ENCODE peak calls at places on chromosome 11, in ten cellular contexts. O is K562, H is body of pancreas, X is heart left ventricle, E is fibroblast of pulmonary artery, M is fibroblast of mammary gland, T is AG04450, J is cardiac muscle cell, U is mucosa of descending colon, Y is colonic mucosa. N is an unnamed sample.
A peak's percentile ranks its signal among the peaks of the same experiment; 100 is the strongest.

GRCh38 chr11:128405693-128406364 is 181.5 kb downstream of the ETS1 start:
- DNase-seq in M (no peak), X (no peak), J (peak; percentile 42), O (no peak), T (no peak), E (peak; percentile 22), H (no peak), Y (no peak), U (no peak), N (no peak)

GRCh38 chr11:37108436-37109204 is 510.6 kb upstream of the RAG2 start:
- DNase-seq in O (no peak), T (no peak), Y (no peak), U (no peak), X (no peak), M (no peak), H (no peak), E (peak; percentile 81), J (peak; percentile 71), N (no peak)

GRCh38 chr11:789951-790350 is at the start of gene CEND1:
- DNase-seq in Y (no peak), M (peak; percentile 48), U (no peak), H (no peak), O (peak; percentile 89), T (no peak), X (no peak), E (peak; percentile 49), J (peak; percentile 54), N (no peak)

GRCh38 chr11:70544067-70544773 is 145.9 kb downstream of the CTTN start:
- DNase-seq in O (no peak), T (no peak), X (no peak), E (no peak), Y (no peak), H (no peak), J (no peak), M (no peak), U (no peak), N (no peak)

GRCh38 chr11:93570759-93571413 is 27.7 kb upstream of the SMCO4 start:
- DNase-seq in J (peak; percentile 50), M (peak; percentile 75), X (peak; percentile 30), E (peak; percentile 43), T (no peak), O (no peak), Y (peak; percentile 65), H (peak; percentile 85), U (no peak), N (peak; percentile 24)

GRCh38 chr11:34819740-34820482 is 96.3 kb downstream of the APIP start:
- DNase-seq in Y (no peak), T (no peak), J (peak; percentile 22), M (no peak), E (no peak), U (no peak), H (no peak), X (no peak), O (no peak), N (no peak)

GRCh38 chr11:116890193-116890592 is 52.8 kb upstream of the APOA1 start:
- DNase-seq in U (no peak), J (no peak), X (no peak), H (no peak), T (no peak), E (peak; percentile 27), O (no peak), Y (no peak), M (no peak), N (no peak)

GRCh38 chr11:126039485-126040271 is 23.0 kb downstream of the CDON start:
- DNase-seq in O (no peak), X (no peak), M (peak; percentile 45), U (no peak), E (no peak), T (no peak), J (no peak), H (no peak), Y (no peak), N (no peak)

DNA sequence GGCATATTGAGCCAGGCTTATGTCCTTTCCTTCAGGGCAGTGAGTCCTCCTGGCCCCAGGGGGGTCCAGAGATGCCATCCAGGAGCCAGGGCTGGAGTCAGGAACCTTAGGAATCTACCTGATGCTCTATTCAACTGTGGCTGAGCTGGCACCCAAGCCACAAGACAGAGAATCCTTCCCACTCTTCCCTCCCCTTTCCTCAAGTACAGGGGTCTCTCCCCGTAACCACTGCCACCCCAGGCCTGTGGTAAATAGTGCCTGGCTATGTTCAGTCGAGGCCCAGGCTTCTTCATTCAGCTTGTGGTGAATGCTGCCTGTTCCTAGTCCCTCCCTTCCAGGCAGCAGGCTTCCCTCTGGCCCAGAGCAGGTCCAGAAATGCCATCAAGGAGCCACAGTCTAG is 45.5 kb upstream of the THY1 start:
- DNase-seq in T (no peak), M (no peak), X (no peak), E (no peak), U (no peak), Y (no peak), H (no peak), J (no peak), O (no peak), N (no peak)
- H3K4me3 ChIP-seq in T (no peak overlapping the region), M (no peak overlapping the region), X (no peak overlapping the region), E (no peak overlapping the region), U (no peak overlapping the region), Y (no peak overlapping the region), H (no peak overlapping the region), J (no peak overlapping the region), O (no peak overlapping the region), N (no peak overlapping the region)

GRCh38 chr11:100849009-100849913 is 162.2 kb downstream of the ARHGAP42 start:
- DNase-seq in Y (no peak), U (no peak), T (peak; percentile 72), M (peak; percentile 97), H (peak; percentile 5), O (no peak), X (no peak), E (peak; percentile 80), J (peak; percentile 81), N (peak; percentile 81)

GRCh38 chr11:100847696-100848216 is 160.7 kb downstream of the ARHGAP42 start:
- DNase-seq in T (no peak), H (no peak), J (no peak), Y (no peak), U (no peak), X (no peak), O (no peak), M (no peak), E (no peak), N (no peak)

GRCh38 chr11:100849914-100850235 is 162.8 kb downstream of the ARHGAP42 start:
- DNase-seq in H (no peak), J (peak; percentile 9), E (peak; percentile 19), M (peak; percentile 39), T (no peak), U (no peak), O (no peak), X (no peak), Y (no peak), N (no peak)

GRCh38 chr11:100851584-100852152 is 164.6 kb downstream of the ARHGAP42 start:
- DNase-seq in M (no peak), X (no peak), E (no peak), H (no peak), J (no peak), T (no peak), U (no peak), O (no peak), Y (no peak), N (no peak)

GRCh38 chr11:100851129-100851528 is 164.0 kb downstream of the ARHGAP42 start:
- DNase-seq in J (peak; percentile 15), X (no peak), U (no peak), Y (no peak), T (no peak), M (peak; percentile 74), O (no peak), H (no peak), E (peak; percentile 42), N (no peak)
- TF ChIP-seq CTCF in J (no peak), X (no peak), U (no peak), Y (no peak), T (no peak), M (no peak), O (no peak), H (no peak), E (no peak), N (no peak)

GRCh38 chr11:129974237-129974636 is 28.4 kb downstream of the PRDM10 start:
- DNase-seq in Y (no peak), J (no peak), U (no peak), O (no peak), T (no peak), E (no peak), X (no peak), H (no peak), M (no peak), N (no peak)

GRCh38 chr11:129973068-129973467 is 29.6 kb downstream of the PRDM10 start:
- DNase-seq in T (no peak), X (no peak), M (no peak), J (no peak), H (no peak), E (no peak), U (no peak), O (no peak), Y (no peak), N (no peak)

GRCh38 chr11:129973809-129974208 is 28.8 kb downstream of the PRDM10 start:
- DNase-seq in O (no peak), U (no peak), M (no peak), H (peak; percentile 42), E (no peak), T (no peak), J (no peak), X (peak; percentile 45), Y (no peak), N (no peak)

GRCh38 chr11:129974672-129975071 is 28.0 kb downstream of the PRDM10 start:
- DNase-seq in T (no peak), J (no peak), H (no peak), E (no peak), X (no peak), Y (no peak), O (no peak), M (no peak), U (no peak), N (no peak)

DNA sequence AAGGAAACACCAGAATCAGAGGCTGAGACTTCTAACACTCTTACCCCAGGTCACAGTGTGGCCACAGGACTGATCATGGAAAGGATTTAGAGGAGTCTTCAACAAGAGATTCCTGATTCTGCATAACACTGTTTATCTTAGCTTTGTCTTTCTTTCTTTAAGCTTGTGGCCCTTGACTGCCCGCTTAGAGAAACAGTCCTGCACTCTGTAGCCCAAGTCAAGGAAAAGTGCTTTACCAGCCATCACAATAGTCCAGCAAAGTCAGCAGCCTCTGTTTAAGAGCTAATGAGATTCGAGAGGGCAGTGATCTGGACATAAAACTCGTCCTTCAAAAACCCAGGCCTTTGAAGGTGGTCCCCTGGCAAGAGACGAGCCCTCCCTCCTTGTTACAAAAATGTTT is 30.0 kb downstream of the PRDM10 start:
- DNase-seq in J (no peak), Y (no peak), X (no peak), H (no peak), T (no peak), O (no peak), U (no peak), M (no peak), E (no peak), N (no peak)
- H3K4me3 ChIP-seq in J (no peak overlapping the region), Y (no peak overlapping the region), X (no peak overlapping the region), H (no peak overlapping the region), T (no peak overlapping the region), O (no peak overlapping the region), U (no peak overlapping the region), M (no peak overlapping the region), E (no peak overlapping the region), N (no peak overlapping the region)

DNA sequence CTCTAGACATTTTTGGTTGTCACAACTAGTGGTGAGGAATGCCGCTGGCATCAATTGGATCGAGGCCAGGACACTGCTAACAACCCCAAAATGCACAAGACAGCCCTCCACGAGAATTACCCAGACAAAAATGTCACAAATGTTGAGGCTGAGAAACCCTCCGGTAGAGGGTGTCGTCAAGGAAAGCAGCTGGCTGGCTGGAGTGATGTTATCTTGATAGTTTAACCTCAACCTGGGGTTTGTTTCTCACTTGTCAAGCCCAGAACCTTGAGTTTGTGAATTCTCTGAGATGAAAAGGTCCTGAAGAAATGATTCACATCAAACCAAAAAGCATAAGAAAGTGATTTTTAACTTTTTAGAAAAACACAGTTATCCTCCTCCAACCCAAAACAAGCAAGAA is 21.1 kb upstream of the TMPRSS13 start:
- DNase-seq in H (peak; percentile 24), J (peak; percentile 6), Y (no peak), E (no peak), M (no peak), O (peak; percentile 43), U (no peak), X (no peak), T (no peak), N (no peak)
- TF ChIP-seq CTCF in H (peak; percentile 1), J (peak; percentile 22), Y (no peak), E (peak; percentile 6), M (peak; percentile 13), O (peak; percentile 67), U (no peak), X (peak; percentile 8), T (no peak), N (no peak)